ENCODE peak calls at places on chromosome 3, in ten cellular contexts. L, P, H, Y, R, J, X, S, W and D are unnamed samples.

GRCh38 chr3:178603735-178604134 is 67.5 kb downstream of the KCNMB2 start:
- DNase-seq in L (no peak), P (no peak), H (no peak), Y (no peak), R (no peak), J (no peak), X (no peak), S (no peak), W (no peak), D (no peak)

GRCh38 chr3:14439501-14440167 is 37.2 kb downstream of the SLC6A6 start:
- DNase-seq in L (peak; percentile 30), P (peak; percentile 38), H (no peak), Y (no peak), R (no peak), J (peak; percentile 89), X (no peak), S (peak; percentile 98), W (no peak), D (no peak)

GRCh38 chr3:41258239-41258800 is 59.0 kb downstream of the CTNNB1 start:
- DNase-seq in L (no peak), P (no peak), H (peak; percentile 80), Y (no peak), R (no peak), J (no peak), X (no peak), S (no peak), W (no peak), D (no peak)

GRCh38 chr3:26368312-26368711 is 254.3 kb upstream of the LRRC3B start:
- DNase-seq in L (no peak), P (no peak), H (no peak), Y (no peak), R (no peak), J (no peak), X (no peak), S (no peak), W (no peak), D (no peak)

GRCh38 chr3:131903988-131904415 is 130.8 kb downstream of the CPNE4 start:
- DNase-seq in L (peak; percentile 66), P (no peak), H (peak; percentile 93), Y (no peak), R (no peak), J (no peak), X (no peak), S (no peak), W (no peak), D (no peak)

GRCh38 chr3:160210799-160211221 is 14.4 kb upstream of the C3orf80 start:
- DNase-seq in L (peak; percentile 59), P (peak; percentile 77), H (peak; percentile 54), Y (no peak), R (no peak), J (no peak), X (no peak), S (no peak), W (no peak), D (no peak)

GRCh38 chr3:190286014-190286413 is 36.2 kb downstream of the CLDN1 start:
- DNase-seq in L (no peak), P (no peak), H (no peak), Y (no peak), R (no peak), J (no peak), X (no peak), S (no peak), W (no peak), D (no peak)

GRCh38 chr3:139434764-139435291 is 41.5 kb downstream of the RBP2 start:
- DNase-seq in L (no peak), P (no peak), H (peak; percentile 56), Y (no peak), R (no peak), J (no peak), X (no peak), S (no peak), W (no peak), D (no peak)

GRCh38 chr3:71721721-71722157 is 3.5 kb downstream of the EIF4E3 start:
- DNase-seq in L (no peak), P (no peak), H (no peak), Y (no peak), R (no peak), J (no peak), X (no peak), S (no peak), W (no peak), D (no peak)

GRCh38 chr3:188298585-188298984 is 144.6 kb downstream of the LPP start:
- DNase-seq in L (no peak), P (no peak), H (no peak), Y (no peak), R (no peak), J (no peak), X (no peak), S (no peak), W (no peak), D (no peak)

GRCh38 chr3:17195856-17196604 is 311.3 kb downstream of the PLCL2 start:
- DNase-seq in L (no peak), P (peak; percentile 17), H (peak; percentile 87), Y (no peak), R (no peak), J (no peak), X (no peak), S (peak; percentile 9), W (no peak), D (no peak)

GRCh38 chr3:100912571-100912970 is 80.7 kb downstream of the ABI3BP start:
- DNase-seq in L (no peak), P (no peak), H (no peak), Y (no peak), R (no peak), J (no peak), X (no peak), S (no peak), W (no peak), D (no peak)

GRCh38 chr3:76811418-76811817 is 228.5 kb upstream of the ROBO2 start:
- DNase-seq in L (no peak), P (no peak), H (no peak), Y (no peak), R (no peak), J (no peak), X (no peak), S (no peak), W (no peak), D (no peak)

GRCh38 chr3:151901946-151902285 is 28.5 kb downstream of the SUCNR1 start:
- DNase-seq in L (no peak), P (no peak), H (no peak), Y (no peak), R (no peak), J (no peak), X (no peak), S (no peak), W (no peak), D (no peak)

GRCh38 chr3:143571548-143571947 is 276.7 kb downstream of the SLC9A9 start:
- DNase-seq in L (no peak), P (no peak), H (peak; percentile 79), Y (no peak), R (no peak), J (no peak), X (no peak), S (no peak), W (no peak), D (no peak)

GRCh38 chr3:70726096-70726745 is 413.8 kb upstream of the MDFIC2 start:
- DNase-seq in L (no peak), P (no peak), H (no peak), Y (no peak), R (no peak), J (no peak), X (no peak), S (no peak), W (no peak), D (no peak)

GRCh38 chr3:89113887-89114840 is 6.7 kb downstream of the EPHA3 start:
- DNase-seq in L (peak; percentile 37), P (peak; percentile 45), H (peak; percentile 64), Y (peak; percentile 87), R (peak; percentile 55), J (peak; percentile 82), X (no peak), S (peak; percentile 45), W (no peak), D (peak; percentile 64)

GRCh38 chr3:40930772-40931171 is 268.5 kb upstream of the CTNNB1 start:
- DNase-seq in L (no peak), P (no peak), H (no peak), Y (no peak), R (no peak), J (no peak), X (no peak), S (no peak), W (no peak), D (no peak)

GRCh38 chr3:149480326-149481017 is 6.0 kb downstream of the TM4SF4 start:
- DNase-seq in L (peak; percentile 77), P (peak; percentile 61), H (peak; percentile 80), Y (peak; percentile 90), R (peak; percentile 84), J (peak; percentile 87), X (no peak), S (peak; percentile 72), W (peak; percentile 79), D (peak; percentile 81)

GRCh38 chr3:148631124-148631903 is 66.4 kb upstream of the AGTR1 start:
- DNase-seq in L (no peak), P (no peak), H (no peak), Y (no peak), R (no peak), J (no peak), X (no peak), S (no peak), W (no peak), D (no peak)